ENCODE peak calls at places on chromosome 2, in nine cellular contexts. V, U, P, Q, G, O, K, I and Y are unnamed samples.
A peak's percentile ranks its signal among the peaks of the same experiment; 100 is the strongest.

GRCh38 chr2:128835974-128836373 is 517.3 kb upstream of the HS6ST1 start:
- DNase-seq in O (no peak), V (no peak), U (no peak), G (no peak), I (no peak), K (no peak), P (no peak), Q (no peak), Y (no peak)

GRCh38 chr2:146412625-146413024 is 1432.2 kb upstream of the ACVR2A start:
- DNase-seq in P (no peak), O (no peak), Q (no peak), I (no peak), U (no peak), V (peak; percentile 13), K (no peak), G (peak; percentile 82), Y (no peak)

GRCh38 chr2:109148347-109148746 is 19.3 kb downstream of the SH3RF3 start:
- DNase-seq in I (no peak), Q (no peak), K (peak; percentile 50), V (no peak), U (no peak), P (no peak), O (no peak), G (no peak), Y (no peak)

GRCh38 chr2:14601070-14601770 is 31.3 kb upstream of the LRATD1 start:
- DNase-seq in Q (no peak), V (no peak), G (no peak), K (no peak), P (no peak), I (no peak), U (no peak), O (no peak), Y (no peak)

GRCh38 chr2:53075760-53076159 is 691.8 kb upstream of the CHAC2 start:
- DNase-seq in G (no peak), V (no peak), P (no peak), O (no peak), U (no peak), K (no peak), Q (no peak), I (peak; percentile 20), Y (no peak)

GRCh38 chr2:238669581-238670340 is 178.1 kb upstream of the TWIST2 start:
- DNase-seq in G (no peak), K (no peak), I (peak; percentile 34), P (no peak), Q (no peak), V (no peak), U (no peak), O (no peak), Y (no peak)

GRCh38 chr2:63861220-63861822 is 19.6 kb downstream of the UGP2 start:
- DNase-seq in V (peak; percentile 81), Q (no peak), G (no peak), O (no peak), K (peak; percentile 81), U (peak; percentile 47), I (peak; percentile 85), P (peak; percentile 58), Y (no peak)

GRCh38 chr2:237594514-237594871 is 4.0 kb upstream of the RAB17 start:
- DNase-seq in U (no peak), K (peak; percentile 51), Q (no peak), P (no peak), V (no peak), I (peak; percentile 57), O (no peak), G (no peak), Y (no peak)

GRCh38 chr2:226483143-226483542 is 316.5 kb downstream of the IRS1 start:
- DNase-seq in Q (no peak), O (no peak), K (no peak), I (peak; percentile 86), G (no peak), P (no peak), U (no peak), V (no peak), Y (no peak)

GRCh38 chr2:159185401-159186130 is 100.9 kb downstream of the WDSUB1 start:
- DNase-seq in U (no peak), Q (no peak), V (peak; percentile 77), I (peak; percentile 62), G (no peak), K (peak; percentile 54), P (no peak), O (no peak), Y (no peak)
- TF ChIP-seq CTCF in U (no peak), Q (peak; percentile 44), V (peak; percentile 53), I (peak; percentile 67), G (no peak), K (peak; percentile 47), P (peak; percentile 40), O (no peak), Y (no peak)

DNA sequence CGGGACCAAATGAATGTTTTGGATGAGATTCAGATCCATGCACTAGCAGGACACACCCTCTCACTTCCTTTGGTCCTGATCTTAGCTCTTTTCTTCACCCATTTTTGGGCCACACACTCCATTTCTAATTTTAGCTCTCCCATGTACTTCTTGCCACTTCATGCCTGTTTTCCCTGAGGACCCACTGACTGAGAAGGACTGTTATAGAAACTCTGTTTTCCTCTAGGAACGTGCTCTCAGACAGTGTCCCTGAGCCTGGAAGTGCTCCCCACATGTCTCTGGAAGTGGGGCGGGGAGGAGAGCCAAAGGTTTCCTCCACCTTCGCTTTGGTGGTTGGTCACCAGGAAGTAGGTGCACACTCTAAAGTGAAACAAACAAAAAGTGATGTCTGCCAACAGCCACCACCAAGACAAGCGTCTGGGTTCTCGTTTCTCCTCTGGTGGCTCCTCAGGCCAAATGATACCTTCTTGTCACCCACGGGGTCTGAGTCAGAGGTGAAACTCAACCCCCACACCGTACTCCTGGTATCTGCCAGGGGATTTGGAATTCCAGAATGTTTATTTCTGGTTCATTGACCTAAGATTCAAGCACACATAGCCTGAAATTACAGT is 74.7 kb downstream of the MERTK start:
- DNase-seq in K (no peak), P (no peak), U (no peak), G (no peak), I (no peak), O (peak; percentile 77), V (peak; percentile 40), Q (no peak), Y (no peak)
- TF ChIP-seq CTCF in K (no peak), P (no peak), U (no peak), G (no peak), I (no peak), O (no peak), V (no peak), Q (no peak), Y (no peak)

GRCh38 chr2:177628817-177629216 is 236.2 kb downstream of the AGPS start:
- DNase-seq in U (no peak), V (no peak), P (no peak), I (no peak), O (no peak), K (no peak), G (no peak), Q (no peak), Y (no peak)
- TF ChIP-seq CTCF in U (no peak), V (no peak), P (no peak), I (no peak), O (no peak), K (no peak), G (no peak), Q (no peak), Y (no peak)

GRCh38 chr2:241657851-241658254 is 20.4 kb downstream of the ATG4B start:
- DNase-seq in P (no peak), V (no peak), Q (no peak), U (no peak), O (no peak), G (no peak), K (no peak), I (no peak), Y (no peak)

GRCh38 chr2:241658296-241658695 is 20.8 kb downstream of the ATG4B start:
- DNase-seq in V (no peak), O (no peak), U (no peak), I (no peak), Q (no peak), G (no peak), P (no peak), K (no peak), Y (no peak)

GRCh38 chr2:241660593-241661213 is 23.2 kb downstream of the ATG4B start:
- DNase-seq in U (no peak), I (no peak), K (no peak), P (no peak), G (no peak), O (no peak), V (no peak), Q (no peak), Y (no peak)

GRCh38 chr2:241656190-241656741 is 18.8 kb downstream of the ATG4B start:
- DNase-seq in Q (no peak), G (no peak), K (no peak), O (no peak), U (no peak), V (no peak), I (no peak), P (no peak), Y (no peak)

GRCh38 chr2:241659150-241659739 is 21.8 kb downstream of the ATG4B start:
- DNase-seq in G (peak; percentile 61), I (peak; percentile 90), Q (peak; percentile 26), O (no peak), K (peak; percentile 87), U (peak; percentile 73), P (peak; percentile 64), V (peak; percentile 57), Y (no peak)
- TF ChIP-seq CTCF in G (peak; percentile 20), I (peak; percentile 91), Q (peak; percentile 87), O (no peak), K (peak; percentile 78), U (peak; percentile 38), P (peak; percentile 60), V (no peak), Y (no peak)

GRCh38 chr2:132547089-132547687 is 122.8 kb downstream of the LYPD1 start:
- DNase-seq in O (peak; percentile 68), G (peak; percentile 69), K (peak; percentile 83), V (peak; percentile 75), I (peak; percentile 88), P (peak; percentile 81), Q (peak; percentile 22), U (peak; percentile 82), Y (no peak)
- TF ChIP-seq CTCF in O (peak; percentile 23), G (peak; percentile 72), K (peak; percentile 65), V (peak; percentile 61), I (peak; percentile 80), P (peak; percentile 79), Q (peak; percentile 77), U (peak; percentile 85), Y (peak; percentile 41)